ENCODE peak calls at places on chromosomes 1 and 21, in nine cellular contexts. V, W, N, X, P, L, D, R and S are unnamed samples.

GRCh38 chr21:36929622-36930021 is 36.8 kb downstream of the HLCS start:
- DNase-seq in V (peak), W (no peak), N (no peak), X (peak), P (peak), L (no peak), D (peak), R (no peak), S (no peak)

GRCh38 chr1:186878356-186878755 is 49.6 kb downstream of the PLA2G4A start:
- DNase-seq in V (no peak), W (no peak), N (no peak), X (no peak), P (no peak), L (no peak), D (no peak), R (no peak), S (no peak)

GRCh38 chr1:244712669-244713068 is 59.7 kb downstream of the DESI2 start:
- DNase-seq in V (no peak), W (no peak), N (no peak), X (no peak), P (no peak), L (no peak), D (no peak), R (no peak), S (no peak)

GRCh38 chr1:167059729-167060107 is 30.5 kb downstream of the GPA33 start:
- DNase-seq in V (no peak), W (no peak), N (no peak), X (no peak), P (no peak), L (no peak), D (no peak), R (no peak), S (no peak)

GRCh38 chr1:242139437-242139836 is 140.5 kb upstream of the MAP1LC3C start:
- DNase-seq in V (no peak), W (no peak), N (peak), X (no peak), P (no peak), L (no peak), D (no peak), R (no peak), S (peak)

GRCh38 chr1:175129997-175130648 is 62.5 kb downstream of the KIAA0040 start:
- DNase-seq in V (no peak), W (no peak), N (peak), X (no peak), P (no peak), L (no peak), D (no peak), R (no peak), S (no peak)

GRCh38 chr1:67738401-67738800 is 53.4 kb downstream of the GADD45A start:
- DNase-seq in V (no peak), W (no peak), N (no peak), X (no peak), P (no peak), L (no peak), D (no peak), R (no peak), S (no peak)

GRCh38 chr1:34907487-34908090 is 21.9 kb downstream of the DLGAP3 start:
- DNase-seq in V (no peak), W (no peak), N (no peak), X (no peak), P (no peak), L (no peak), D (no peak), R (no peak), S (no peak)

GRCh38 chr21:38683222-38683621 is 122.5 kb upstream of the ETS2 start:
- DNase-seq in V (no peak), W (no peak), N (no peak), X (no peak), P (no peak), L (no peak), D (no peak), R (no peak), S (no peak)

GRCh38 chr1:29687601-29688244 is 451.4 kb downstream of the PTPRU start:
- DNase-seq in V (peak), W (no peak), N (no peak), X (no peak), P (no peak), L (no peak), D (no peak), R (no peak), S (no peak)

GRCh38 chr21:28521932-28522826 is 470.5 kb downstream of the LTN1 start:
- DNase-seq in V (peak), W (peak), N (peak), X (no peak), P (no peak), L (no peak), D (no peak), R (no peak), S (peak)

GRCh38 chr21:28516011-28516410 is 476.7 kb downstream of the LTN1 start:
- DNase-seq in V (no peak), W (no peak), N (no peak), X (no peak), P (no peak), L (no peak), D (no peak), R (no peak), S (no peak)

GRCh38 chr21:28513450-28513849 is 479.2 kb downstream of the LTN1 start:
- DNase-seq in V (no peak), W (no peak), N (no peak), X (no peak), P (no peak), L (no peak), D (no peak), R (no peak), S (no peak)

GRCh38 chr21:28518620-28519019 is 474.1 kb downstream of the LTN1 start:
- DNase-seq in V (no peak), W (no peak), N (no peak), X (no peak), P (no peak), L (no peak), D (no peak), R (no peak), S (no peak)

DNA sequence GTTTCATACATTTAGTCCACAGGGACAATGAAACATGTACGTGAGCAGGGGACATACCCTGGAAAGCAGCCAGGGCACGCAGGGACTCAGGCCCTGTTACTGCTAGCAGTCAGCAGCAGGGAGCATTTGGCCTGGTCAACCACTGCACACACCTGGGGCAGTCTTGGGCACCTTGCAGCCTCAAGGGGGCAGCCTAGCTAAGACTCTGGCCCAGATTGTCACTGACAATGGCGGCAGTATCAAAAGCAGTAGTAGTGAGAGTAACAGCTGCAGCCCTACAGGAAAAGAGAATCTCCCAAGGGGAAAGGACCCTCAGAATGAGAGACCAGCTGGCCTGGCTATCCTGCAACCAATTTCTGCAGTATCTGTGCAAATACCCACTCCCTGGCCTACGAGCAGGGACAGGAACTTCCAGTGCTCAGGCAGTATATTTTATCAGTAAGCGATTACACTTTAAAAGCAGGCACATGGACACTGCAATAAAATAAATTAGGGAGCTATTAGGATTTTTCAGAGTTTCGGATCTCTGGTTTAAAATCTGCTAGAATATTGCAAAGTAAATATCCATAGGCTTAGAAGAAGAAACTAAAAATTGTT is 475.6 kb downstream of the LTN1 start:
- DNase-seq in V (no peak), W (peak), N (peak), X (peak), P (peak), L (peak), D (peak), R (peak), S (peak)
- TF ChIP-seq CTCF in V (peak), W (peak), N (peak), X (peak), P (no peak), L (no peak), D (no peak), R (peak), S (peak)

DNA sequence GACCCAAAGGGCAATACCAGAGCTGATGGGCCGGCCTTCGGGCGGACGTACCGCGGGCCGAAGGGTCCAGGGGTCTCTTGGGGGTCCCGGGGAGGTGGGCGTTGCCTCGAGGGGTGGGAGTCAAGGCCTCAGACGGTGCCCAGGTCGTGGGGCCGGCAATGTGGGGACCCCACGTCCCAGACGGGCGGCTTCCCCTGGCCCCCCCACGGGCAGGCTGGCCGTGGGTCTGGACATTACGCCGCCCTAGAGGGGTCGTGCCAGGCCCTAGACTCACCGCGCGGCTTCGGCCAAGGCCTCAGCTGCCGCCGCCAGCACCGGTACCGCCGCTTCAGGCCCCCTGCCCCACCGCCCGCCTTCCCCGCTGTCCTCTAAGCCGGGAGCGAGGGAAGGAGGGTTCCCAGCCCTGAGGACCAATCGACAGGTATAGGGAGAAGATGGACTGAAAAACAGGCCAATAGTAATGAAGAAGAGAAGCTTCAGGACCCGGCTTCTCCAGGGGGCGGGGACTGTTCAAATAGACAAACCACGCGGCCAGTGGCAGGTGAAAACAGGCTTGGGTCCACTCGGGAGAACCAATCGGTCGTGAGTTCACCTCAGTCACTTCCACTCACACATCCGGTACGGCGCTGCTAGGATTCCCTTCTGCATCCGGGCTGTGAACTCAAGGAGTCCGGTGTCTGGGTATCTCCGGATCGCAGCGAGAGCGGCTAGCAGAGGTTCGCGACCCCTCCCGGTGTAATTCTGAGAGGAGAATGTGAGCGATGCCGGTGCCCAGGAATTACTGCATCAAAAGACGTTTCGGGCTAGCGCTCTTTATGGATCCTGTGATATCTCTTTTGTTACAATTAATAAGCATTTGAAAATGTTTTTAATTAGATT is at the start of gene MTOR:
- DNase-seq in V (peak), W (peak), N (peak), X (peak), P (peak), L (peak), D (peak), R (peak), S (peak)
- TF ChIP-seq CTCF in V (no peak), W (peak), N (peak), X (no peak), P (peak), L (no peak), D (no peak), R (peak), S (no peak)

GRCh38 chr1:209936125-209936524 is 1.9 kb upstream of the SYT14 start:
- DNase-seq in V (no peak), W (no peak), N (no peak), X (no peak), P (no peak), L (no peak), D (no peak), R (no peak), S (no peak)

GRCh38 chr1:209937996-209938959 is at the start of gene SYT14:
- DNase-seq in V (peak), W (peak), N (no peak), X (no peak), P (peak), L (no peak), D (no peak), R (no peak), S (peak)
- TF ChIP-seq CTCF in V (peak), W (no peak), N (no peak), X (no peak), P (no peak), L (no peak), D (no peak), R (no peak), S (no peak)

DNA sequence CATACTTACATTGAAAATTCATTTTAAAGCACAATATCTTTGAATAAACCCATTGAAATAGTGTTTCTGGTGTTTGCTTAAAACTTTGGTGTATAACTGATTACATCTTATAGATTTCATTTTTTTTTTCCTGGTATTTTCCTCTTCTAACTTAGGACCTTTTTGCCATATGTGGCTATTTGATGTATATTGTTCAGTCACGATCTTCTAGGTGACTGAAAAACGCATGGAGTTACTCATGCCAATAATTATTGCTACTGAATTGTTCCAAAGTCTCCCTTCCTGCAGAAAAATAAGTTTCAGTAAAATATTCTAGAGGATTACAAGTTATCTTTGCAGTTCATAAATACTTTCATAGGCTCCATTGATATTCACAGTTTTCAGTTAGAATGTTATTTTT is 22.9 kb upstream of the C1orf105 start:
- DNase-seq in V (no peak), W (no peak), N (no peak), X (no peak), P (no peak), L (no peak), D (no peak), R (no peak), S (no peak)
- TF ChIP-seq CTCF in V (no peak), W (no peak), N (no peak), X (no peak), P (no peak), L (no peak), D (no peak), R (no peak), S (no peak)

GRCh38 chr1:201896951-201897391 is 8.3 kb downstream of the SHISA4 start:
- DNase-seq in V (peak), W (no peak), N (no peak), X (no peak), P (no peak), L (no peak), D (no peak), R (no peak), S (peak)
- TF ChIP-seq CTCF in V (no peak), W (peak), N (no peak), X (no peak), P (no peak), L (no peak), D (no peak), R (no peak), S (no peak)

GRCh38 chr1:5099558-5099957 is 445.1 kb downstream of the AJAP1 start:
- DNase-seq in V (no peak), W (no peak), N (no peak), X (no peak), P (no peak), L (no peak), D (no peak), R (no peak), S (no peak)
- TF ChIP-seq CTCF in V (no peak), W (no peak), N (no peak), X (no peak), P (no peak), L (no peak), D (no peak), R (no peak), S (no peak)

DNA sequence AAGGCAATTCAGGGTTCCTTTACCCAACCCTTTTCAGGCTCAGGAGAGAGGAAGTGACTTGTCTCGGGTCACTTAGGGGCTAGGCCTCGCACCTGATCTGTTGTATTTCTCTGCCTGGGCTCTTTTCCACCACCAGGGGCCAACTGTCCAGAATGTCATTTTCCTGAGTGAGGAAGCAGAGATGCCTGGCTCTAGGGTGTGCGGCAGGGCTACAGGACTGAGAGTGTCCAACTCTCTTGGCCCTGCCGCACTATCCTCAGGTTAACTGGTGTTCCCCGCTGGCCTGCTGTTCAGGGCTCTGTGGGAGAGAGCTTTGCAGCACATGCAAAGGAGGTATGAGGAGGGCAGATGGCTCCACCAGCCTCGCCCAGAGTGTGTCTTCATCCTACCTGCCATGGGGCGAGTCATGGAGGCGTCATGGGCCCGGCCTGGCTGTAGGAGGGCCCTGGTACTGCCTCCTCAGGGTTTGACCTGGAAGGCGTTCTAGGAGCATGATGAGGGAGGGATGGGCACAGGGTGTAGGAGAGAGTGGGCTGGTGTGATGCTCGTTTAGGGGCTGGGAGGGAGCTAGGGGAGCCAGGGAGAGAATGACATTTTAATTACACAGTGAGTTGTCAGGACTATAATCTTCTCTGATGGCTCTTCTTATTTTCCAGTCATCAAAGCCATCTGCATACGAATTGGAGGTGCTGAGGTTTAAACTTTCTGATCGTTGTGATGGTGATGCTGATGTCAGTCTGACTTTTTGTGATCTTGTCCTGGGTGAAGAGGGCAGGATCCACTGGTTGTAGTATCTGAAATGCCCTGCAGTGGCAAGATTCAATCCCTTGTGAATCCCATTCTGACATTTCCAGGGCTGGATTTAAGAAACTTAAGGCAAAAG is 128.4 kb downstream of the NOS1AP start:
- DNase-seq in V (no peak), W (no peak), N (no peak), X (no peak), P (peak), L (no peak), D (no peak), R (no peak), S (no peak)
- TF ChIP-seq CTCF in V (no peak), W (no peak), N (no peak), X (peak), P (no peak), L (no peak), D (no peak), R (no peak), S (peak)

GRCh38 chr1:173328961-173329360 is 121.8 kb upstream of the TNFSF4 start:
- DNase-seq in V (no peak), W (no peak), N (no peak), X (no peak), P (no peak), L (no peak), D (no peak), R (no peak), S (no peak)
- TF ChIP-seq CTCF in V (no peak), W (no peak), N (no peak), X (no peak), P (no peak), L (no peak), D (no peak), R (no peak), S (no peak)

GRCh38 chr1:23401313-23401712 is 23.2 kb downstream of the TCEA3 start:
- DNase-seq in V (no peak), W (no peak), N (no peak), X (no peak), P (no peak), L (no peak), D (no peak), R (no peak), S (no peak)

GRCh38 chr1:23402286-23403037 is 22.1 kb downstream of the TCEA3 start:
- DNase-seq in V (no peak), W (no peak), N (no peak), X (no peak), P (no peak), L (peak), D (no peak), R (peak), S (no peak)

GRCh38 chr1:23403038-23403336 is 21.6 kb downstream of the TCEA3 start:
- DNase-seq in V (peak), W (peak), N (peak), X (no peak), P (peak), L (no peak), D (peak), R (no peak), S (peak)

GRCh38 chr1:23403735-23404486 is 20.6 kb downstream of the TCEA3 start:
- DNase-seq in V (peak), W (peak), N (peak), X (peak), P (peak), L (peak), D (peak), R (peak), S (peak)

DNA sequence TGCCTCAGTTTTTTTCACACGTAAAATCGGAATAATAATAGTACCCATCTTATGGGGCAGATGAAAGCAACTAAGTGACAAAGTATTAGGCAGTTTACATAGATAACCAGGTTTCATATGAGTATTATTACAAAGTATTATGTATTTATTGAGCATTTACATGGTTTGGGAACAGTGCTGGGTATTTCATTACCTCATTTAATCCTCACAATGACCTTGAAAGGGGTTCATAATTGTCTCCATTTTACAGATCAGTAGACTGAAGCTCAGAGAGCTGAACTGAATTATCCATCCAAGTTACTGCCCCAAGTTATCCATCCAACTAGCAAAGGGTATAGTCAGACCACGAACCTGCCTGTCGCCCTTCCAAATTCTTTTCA is 21.2 kb downstream of the TCEA3 start:
- DNase-seq in V (no peak), W (no peak), N (no peak), X (no peak), P (no peak), L (no peak), D (no peak), R (no peak), S (no peak)
- TF ChIP-seq CTCF in V (no peak), W (no peak), N (no peak), X (no peak), P (no peak), L (no peak), D (no peak), R (no peak), S (no peak)

GRCh38 chr1:173507205-173507846 is 30.2 kb downstream of the PRDX6 start:
- DNase-seq in V (peak), W (peak), N (no peak), X (no peak), P (peak), L (no peak), D (no peak), R (no peak), S (peak)

GRCh38 chr1:173508541-173508940 is 31.4 kb downstream of the PRDX6 start:
- DNase-seq in V (no peak), W (no peak), N (no peak), X (no peak), P (no peak), L (no peak), D (no peak), R (no peak), S (no peak)

GRCh38 chr1:173505401-173505800 is 28.3 kb downstream of the PRDX6 start:
- DNase-seq in V (no peak), W (no peak), N (no peak), X (no peak), P (no peak), L (no peak), D (no peak), R (no peak), S (no peak)

GRCh38 chr1:173507847-173508209 is 30.7 kb downstream of the PRDX6 start:
- DNase-seq in V (no peak), W (no peak), N (no peak), X (no peak), P (no peak), L (no peak), D (no peak), R (no peak), S (peak)

GRCh38 chr1:173506437-173506836 is 29.3 kb downstream of the PRDX6 start:
- DNase-seq in V (no peak), W (peak), N (peak), X (peak), P (no peak), L (no peak), D (peak), R (no peak), S (peak)
- TF ChIP-seq CTCF in V (no peak), W (no peak), N (peak), X (peak), P (no peak), L (no peak), D (no peak), R (no peak), S (peak)